ENCODE peak calls at places on chromosomes 2 and 18, in ten cellular contexts. B is IMR-90, O is fibroblast of lung, K is breast epithelium, F is ovary, X is right lobe of liver, E is uterus, C is Peyer's patch, P is adipocyte, W is upper lobe of right lung. I is an unnamed sample.

GRCh38 chr2:147714582-147714981 is 130.2 kb upstream of the ACVR2A start:
- DNase-seq in F (no peak), O (no peak), E (no peak), C (no peak), B (no peak), P (no peak), X (no peak), K (no peak), W (no peak), I (no peak)

GRCh38 chr2:121561617-121562268 is 31.1 kb downstream of the RNU4ATAC start:
- DNase-seq in X (no peak), F (no peak), P (peak; percentile 68), W (no peak), E (no peak), K (no peak), B (peak; percentile 65), O (peak; percentile 38), C (no peak), I (no peak)

GRCh38 chr18:78213365-78213994 is 766.1 kb upstream of the SALL3 start:
- DNase-seq in O (no peak), W (no peak), E (no peak), P (no peak), B (no peak), K (no peak), C (no peak), F (no peak), X (no peak), I (no peak)

GRCh38 chr18:62918361-62918760 is 203.0 kb downstream of the PHLPP1 start:
- DNase-seq in K (no peak), O (no peak), P (no peak), C (no peak), W (no peak), B (no peak), F (no peak), X (no peak), E (no peak), I (no peak)

GRCh38 chr18:14086459-14087231 is 45.6 kb downstream of the ZNF519 start:
- DNase-seq in W (no peak), E (no peak), K (no peak), C (no peak), F (no peak), X (no peak), O (peak; percentile 59), P (peak; percentile 57), B (peak; percentile 37), I (no peak)

GRCh38 chr2:39156107-39156506 is 35.3 kb upstream of the SOS1 start:
- DNase-seq in C (no peak), P (peak; percentile 87), K (no peak), E (no peak), X (no peak), B (peak; percentile 46), W (no peak), F (no peak), O (peak; percentile 90), I (no peak)

GRCh38 chr2:226661789-226662545 is 137.7 kb downstream of the IRS1 start:
- DNase-seq in O (peak; percentile 94), E (peak; percentile 78), F (peak; percentile 54), B (peak; percentile 93), P (peak; percentile 73), K (no peak), C (no peak), W (no peak), X (no peak), I (no peak)

GRCh38 chr18:56068030-56068671 is 480.2 kb upstream of the TCF4 start:
- DNase-seq in E (no peak), B (peak; percentile 89), P (peak; percentile 36), K (no peak), C (no peak), F (peak; percentile 43), O (peak; percentile 56), X (no peak), W (no peak), I (no peak)

GRCh38 chr2:237801466-237801865 is 2.9 kb downstream of the RBM44 start:
- DNase-seq in P (no peak), B (no peak), X (no peak), E (no peak), W (no peak), K (no peak), O (no peak), C (no peak), F (no peak), I (no peak)

GRCh38 chr2:11969774-11970173 is 223.3 kb downstream of the LPIN1 start:
- DNase-seq in X (no peak), W (no peak), P (no peak), C (no peak), F (no peak), E (no peak), K (no peak), B (no peak), O (no peak), I (no peak)
- H3K9me3 ChIP-seq in X (no peaks in the 10 kb centered on the region), W (peaks cover 8% of the 10 kb centered on the region), P (peaks cover 50% of the 10 kb centered on the region), C (no peaks in the 10 kb centered on the region), F (no peaks in the 10 kb centered on the region), E (no peaks in the 10 kb centered on the region), K (peaks cover 8% of the 10 kb centered on the region), B (peaks cover 8% of the 10 kb centered on the region), O (no peaks in the 10 kb centered on the region), I (no peaks in the 10 kb centered on the region)

DNA sequence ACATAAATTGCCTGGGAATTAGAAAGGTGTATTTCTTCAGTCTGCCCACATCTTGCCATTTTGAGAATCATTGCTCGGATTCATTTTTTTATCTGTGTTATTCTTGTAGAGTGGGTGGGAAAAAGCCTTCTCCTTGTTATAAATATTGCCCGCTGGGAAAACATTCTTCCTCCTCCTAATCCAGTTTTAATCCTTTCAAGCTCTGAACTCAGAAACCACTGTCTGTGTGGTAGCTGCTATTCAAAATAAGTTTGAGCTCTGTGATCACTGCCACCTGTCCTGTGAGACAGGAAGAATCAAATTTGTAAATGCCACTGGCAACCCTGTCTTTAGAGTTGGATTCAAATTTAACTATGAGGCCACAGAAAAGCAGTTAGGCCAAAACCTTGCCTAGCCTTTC is 1875.2 kb upstream of the PIK3C3 start:
- DNase-seq in W (no peak), F (no peak), C (no peak), X (no peak), B (no peak), E (no peak), K (no peak), O (no peak), P (no peak), I (no peak)
- H3K9me3 ChIP-seq in W (no peaks in the 10 kb centered on the region), F (no peaks in the 10 kb centered on the region), C (no peaks in the 10 kb centered on the region), X (no peaks in the 10 kb centered on the region), B (no peaks in the 10 kb centered on the region), E (no peaks in the 10 kb centered on the region), K (no peaks in the 10 kb centered on the region), O (no peaks in the 10 kb centered on the region), P (no peaks in the 10 kb centered on the region), I (peaks cover 3% of the 10 kb centered on the region)

GRCh38 chr2:60046529-60046928 is 506.9 kb downstream of the BCL11A start:
- DNase-seq in X (no peak), P (no peak), B (no peak), O (no peak), F (no peak), K (no peak), W (no peak), E (no peak), C (no peak), I (no peak)
- H3K9me3 ChIP-seq in X (no peaks in the 10 kb centered on the region), P (no peaks in the 10 kb centered on the region), B (peaks cover 6% of the 10 kb centered on the region), O (no peaks in the 10 kb centered on the region), F (no peaks in the 10 kb centered on the region), K (no peaks in the 10 kb centered on the region), W (no peaks in the 10 kb centered on the region), E (no peaks in the 10 kb centered on the region), C (no peaks in the 10 kb centered on the region), I (no peaks in the 10 kb centered on the region)

GRCh38 chr18:23203891-23204432 is 68.7 kb downstream of the CABLES1 start:
- DNase-seq in K (no peak), W (no peak), E (no peak), C (no peak), O (no peak), B (no peak), X (no peak), P (no peak), F (no peak), I (no peak)
- H3K9me3 ChIP-seq in K (peaks cover 4% of the 10 kb centered on the region), W (no peaks in the 10 kb centered on the region), E (no peaks in the 10 kb centered on the region), C (no peaks in the 10 kb centered on the region), O (no peaks in the 10 kb centered on the region), B (peaks cover 7% of the 10 kb centered on the region), X (no peaks in the 10 kb centered on the region), P (peaks cover 15% of the 10 kb centered on the region), F (no peaks in the 10 kb centered on the region), I (no peaks in the 10 kb centered on the region)

GRCh38 chr2:170917957-170918356 is 11.1 kb upstream of the GORASP2 start:
- DNase-seq in F (no peak), O (no peak), E (no peak), P (peak; percentile 39), X (no peak), B (no peak), W (no peak), C (no peak), K (no peak), I (no peak)
- H3K9me3 ChIP-seq in F (peaks cover 10% of the 10 kb centered on the region), O (no peaks in the 10 kb centered on the region), E (no peaks in the 10 kb centered on the region), P (peaks cover 39% of the 10 kb centered on the region), X (no peaks in the 10 kb centered on the region), B (peaks cover 15% of the 10 kb centered on the region), W (peaks cover 8% of the 10 kb centered on the region), C (no peaks in the 10 kb centered on the region), K (peaks cover 41% of the 10 kb centered on the region), I (no peaks in the 10 kb centered on the region)

DNA sequence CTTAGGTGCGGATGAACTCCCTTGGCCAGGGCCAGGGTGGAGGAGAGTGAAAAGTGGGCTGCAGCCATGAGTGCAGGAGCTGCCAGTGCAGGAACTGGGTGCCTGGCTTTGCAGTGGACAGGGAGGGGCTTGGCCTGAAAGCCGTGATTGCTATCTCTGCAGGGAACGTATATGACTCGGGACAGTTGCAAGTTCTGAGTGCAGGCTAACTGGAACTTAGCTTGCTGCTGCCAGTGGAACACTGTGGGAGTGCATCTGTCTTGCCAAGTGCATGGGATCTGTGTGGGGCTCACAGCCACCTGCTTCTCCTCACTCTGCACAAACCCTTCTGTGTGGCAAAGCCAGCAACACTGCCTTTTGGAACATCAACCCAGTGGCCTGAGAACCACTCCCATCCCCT is 36.9 kb downstream of the FLACC1 start:
- DNase-seq in P (no peak), W (no peak), K (no peak), F (no peak), C (no peak), B (no peak), E (no peak), X (no peak), O (no peak), I (no peak)
- H3K9me3 ChIP-seq in P (peaks cover 19% of the 10 kb centered on the region), W (no peaks in the 10 kb centered on the region), K (peaks cover 17% of the 10 kb centered on the region), F (no peaks in the 10 kb centered on the region), C (no peaks in the 10 kb centered on the region), B (peaks cover 7% of the 10 kb centered on the region), E (no peaks in the 10 kb centered on the region), X (no peaks in the 10 kb centered on the region), O (no peaks in the 10 kb centered on the region), I (peaks cover 3% of the 10 kb centered on the region)

GRCh38 chr2:206289391-206289790 is 14.9 kb downstream of the ZDBF2 start:
- DNase-seq in O (no peak), F (no peak), K (no peak), B (no peak), X (no peak), P (no peak), W (no peak), E (no peak), C (no peak), I (no peak)
- H3K9me3 ChIP-seq in O (no peaks in the 10 kb centered on the region), F (no peaks in the 10 kb centered on the region), K (no peaks in the 10 kb centered on the region), B (no peaks in the 10 kb centered on the region), X (no peaks in the 10 kb centered on the region), P (peaks cover 15% of the 10 kb centered on the region), W (no peaks in the 10 kb centered on the region), E (no peaks in the 10 kb centered on the region), C (no peaks in the 10 kb centered on the region), I (peaks cover 3% of the 10 kb centered on the region)

I was measured in T-helper 17 cell.